ENCODE peak calls at places on chromosomes 11 and 22, in ten cellular contexts. One of them, this sample, is unnamed. For H3K4me1, the result is how much of the 10 kb centered on the place peaks cover.

GRCh38 chr11:92415246-92415645 is 190.6 kb downstream of the FAT3 start:
- DNase-seq in left ventricle myocardium inferior: no peak
- DNase-seq in H1: no peak
- DNase-seq in GM23248: peak
- DNase-seq in stomach: no peak
- DNase-seq in right lobe of liver: no peak
- DNase-seq in cardiac muscle cell: no peak
- DNase-seq in aorta: no peak
- DNase-seq in foreskin keratinocyte: no peak
- DNase-seq in ovary: no peak
- DNase-seq in this sample: no peak

GRCh38 chr22:40618400-40618799 is 18.1 kb downstream of the MRTFA start:
- DNase-seq in ovary: no peak
- DNase-seq in foreskin keratinocyte: no peak
- DNase-seq in cardiac muscle cell: no peak
- DNase-seq in right lobe of liver: no peak
- DNase-seq in GM23248: no peak
- DNase-seq in H1: no peak
- DNase-seq in left ventricle myocardium inferior: no peak
- DNase-seq in aorta: no peak
- DNase-seq in stomach: no peak
- DNase-seq in this sample: no peak

GRCh38 chr11:1218788-1219445 is 3.9 kb upstream of the MUC5B start:
- DNase-seq in foreskin keratinocyte: no peak
- DNase-seq in aorta: peak
- DNase-seq in ovary: peak
- DNase-seq in H1: peak
- DNase-seq in right lobe of liver: peak
- DNase-seq in left ventricle myocardium inferior: no peak
- DNase-seq in stomach: no peak
- DNase-seq in GM23248: no peak
- DNase-seq in cardiac muscle cell: no peak
- DNase-seq in this sample: no peak

GRCh38 chr22:48315415-48316244 is 1512.0 kb downstream of the BRD1 start:
- DNase-seq in H1: no peak
- DNase-seq in aorta: no peak
- DNase-seq in left ventricle myocardium inferior: no peak
- DNase-seq in cardiac muscle cell: no peak
- DNase-seq in right lobe of liver: no peak
- DNase-seq in stomach: peak
- DNase-seq in GM23248: no peak
- DNase-seq in foreskin keratinocyte: no peak
- DNase-seq in ovary: peak
- DNase-seq in this sample: no peak

GRCh38 chr11:42112896-42113295 is 653.4 kb upstream of the LRRC4C start:
- DNase-seq in foreskin keratinocyte: no peak
- DNase-seq in GM23248: no peak
- DNase-seq in aorta: no peak
- DNase-seq in H1: no peak
- DNase-seq in left ventricle myocardium inferior: no peak
- DNase-seq in cardiac muscle cell: no peak
- DNase-seq in ovary: no peak
- DNase-seq in stomach: no peak
- DNase-seq in right lobe of liver: no peak
- DNase-seq in this sample: no peak

GRCh38 chr11:42225664-42226063 is 766.2 kb upstream of the LRRC4C start:
- DNase-seq in right lobe of liver: no peak
- DNase-seq in cardiac muscle cell: no peak
- DNase-seq in aorta: no peak
- DNase-seq in GM23248: no peak
- DNase-seq in stomach: no peak
- DNase-seq in left ventricle myocardium inferior: no peak
- DNase-seq in foreskin keratinocyte: no peak
- DNase-seq in ovary: no peak
- DNase-seq in H1: no peak
- DNase-seq in this sample: no peak

GRCh38 chr22:48071828-48072227 is 1309.4 kb downstream of the TBC1D22A start:
- DNase-seq in foreskin keratinocyte: no peak
- DNase-seq in left ventricle myocardium inferior: no peak
- DNase-seq in right lobe of liver: no peak
- DNase-seq in H1: no peak
- DNase-seq in stomach: no peak
- DNase-seq in GM23248: no peak
- DNase-seq in cardiac muscle cell: no peak
- DNase-seq in ovary: no peak
- DNase-seq in aorta: no peak
- DNase-seq in this sample: no peak

GRCh38 chr11:2235588-2236326 is 34.6 kb downstream of the ASCL2 start:
- DNase-seq in right lobe of liver: no peak
- DNase-seq in cardiac muscle cell: no peak
- DNase-seq in foreskin keratinocyte: no peak
- DNase-seq in left ventricle myocardium inferior: no peak
- DNase-seq in ovary: no peak
- DNase-seq in stomach: no peak
- DNase-seq in aorta: no peak
- DNase-seq in H1: no peak
- DNase-seq in GM23248: no peak
- DNase-seq in this sample: no peak

GRCh38 chr11:1160231-1161101 is 2.7 kb downstream of the MUC5AC start:
- DNase-seq in GM23248: no peak
- DNase-seq in aorta: peak
- DNase-seq in ovary: no peak
- DNase-seq in cardiac muscle cell: no peak
- DNase-seq in stomach: peak
- DNase-seq in H1: no peak
- DNase-seq in left ventricle myocardium inferior: peak
- DNase-seq in right lobe of liver: no peak
- DNase-seq in foreskin keratinocyte: no peak
- DNase-seq in this sample: no peak

GRCh38 chr11:118988280-118988679 is 9.7 kb upstream of the CENATAC start:
- DNase-seq in right lobe of liver: no peak
- DNase-seq in H1: no peak
- DNase-seq in cardiac muscle cell: no peak
- DNase-seq in stomach: no peak
- DNase-seq in foreskin keratinocyte: peak
- DNase-seq in ovary: no peak
- DNase-seq in left ventricle myocardium inferior: no peak
- DNase-seq in aorta: no peak
- DNase-seq in GM23248: no peak
- DNase-seq in this sample: no peak

GRCh38 chr11:116933961-116934360 is 96.5 kb upstream of the APOA1 start:
- DNase-seq in aorta: no peak
- DNase-seq in GM23248: no peak
- DNase-seq in ovary: no peak
- DNase-seq in stomach: no peak
- DNase-seq in right lobe of liver: no peak
- DNase-seq in H1: no peak
- DNase-seq in foreskin keratinocyte: no peak
- DNase-seq in left ventricle myocardium inferior: no peak
- DNase-seq in cardiac muscle cell: no peak
- DNase-seq in this sample: no peak

DNA sequence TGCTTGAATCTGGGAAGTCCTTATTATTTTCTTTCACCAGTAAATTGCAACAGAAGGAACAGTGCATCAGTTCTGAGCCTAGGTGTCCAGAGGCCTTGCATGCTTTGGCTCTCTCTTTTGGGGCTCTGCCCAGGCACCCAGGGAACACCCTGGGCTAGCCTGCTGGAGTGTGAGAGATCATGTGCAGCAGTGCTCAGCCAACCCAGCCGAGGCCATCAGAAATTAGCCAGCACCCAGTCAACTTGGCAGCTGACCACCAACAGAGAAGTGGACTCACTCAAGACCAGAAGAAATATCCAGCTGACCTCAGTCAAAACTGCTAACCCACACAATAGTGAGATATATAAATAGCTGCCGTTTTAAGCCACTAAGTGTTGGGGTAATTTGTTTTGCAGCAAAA is 11.2 kb upstream of the P4HA3 start:
- DNase-seq in GM23248: peak
- DNase-seq in right lobe of liver: no peak
- DNase-seq in ovary: no peak
- DNase-seq in cardiac muscle cell: no peak
- DNase-seq in aorta: peak
- DNase-seq in left ventricle myocardium inferior: peak
- DNase-seq in stomach: no peak
- DNase-seq in H1: no peak
- DNase-seq in foreskin keratinocyte: no peak
- DNase-seq in this sample: peak
- H3K4me1 ChIP-seq in GM23248: half or more
- H3K4me1 ChIP-seq in right lobe of liver: under half
- H3K4me1 ChIP-seq in ovary: under half
- H3K4me1 ChIP-seq in cardiac muscle cell: under half
- H3K4me1 ChIP-seq in aorta: under half
- H3K4me1 ChIP-seq in left ventricle myocardium inferior: under half
- H3K4me1 ChIP-seq in stomach: half or more
- H3K4me1 ChIP-seq in H1: under half
- H3K4me1 ChIP-seq in foreskin keratinocyte: under half
- H3K4me1 ChIP-seq in this sample: under half

GRCh38 chr11:96156379-96156722 is 186.6 kb downstream of the MAML2 start:
- DNase-seq in ovary: no peak
- DNase-seq in right lobe of liver: no peak
- DNase-seq in GM23248: peak
- DNase-seq in left ventricle myocardium inferior: no peak
- DNase-seq in H1: no peak
- DNase-seq in aorta: no peak
- DNase-seq in cardiac muscle cell: no peak
- DNase-seq in stomach: no peak
- DNase-seq in foreskin keratinocyte: no peak
- DNase-seq in this sample: peak

GRCh38 chr11:96158126-96158525 is 184.9 kb downstream of the MAML2 start:
- DNase-seq in aorta: no peak
- DNase-seq in H1: no peak
- DNase-seq in foreskin keratinocyte: no peak
- DNase-seq in stomach: no peak
- DNase-seq in left ventricle myocardium inferior: no peak
- DNase-seq in GM23248: no peak
- DNase-seq in cardiac muscle cell: no peak
- DNase-seq in ovary: no peak
- DNase-seq in right lobe of liver: no peak
- DNase-seq in this sample: no peak

GRCh38 chr11:96159968-96160367 is 183.0 kb downstream of the MAML2 start:
- DNase-seq in ovary: no peak
- DNase-seq in left ventricle myocardium inferior: no peak
- DNase-seq in foreskin keratinocyte: no peak
- DNase-seq in GM23248: no peak
- DNase-seq in aorta: no peak
- DNase-seq in cardiac muscle cell: no peak
- DNase-seq in stomach: no peak
- DNase-seq in right lobe of liver: no peak
- DNase-seq in H1: no peak
- DNase-seq in this sample: no peak

GRCh38 chr11:96155627-96156378 is 187.2 kb downstream of the MAML2 start:
- DNase-seq in right lobe of liver: peak
- DNase-seq in stomach: peak
- DNase-seq in GM23248: peak
- DNase-seq in aorta: peak
- DNase-seq in left ventricle myocardium inferior: peak
- DNase-seq in ovary: peak
- DNase-seq in H1: no peak
- DNase-seq in cardiac muscle cell: no peak
- DNase-seq in foreskin keratinocyte: peak
- DNase-seq in this sample: peak

DNA sequence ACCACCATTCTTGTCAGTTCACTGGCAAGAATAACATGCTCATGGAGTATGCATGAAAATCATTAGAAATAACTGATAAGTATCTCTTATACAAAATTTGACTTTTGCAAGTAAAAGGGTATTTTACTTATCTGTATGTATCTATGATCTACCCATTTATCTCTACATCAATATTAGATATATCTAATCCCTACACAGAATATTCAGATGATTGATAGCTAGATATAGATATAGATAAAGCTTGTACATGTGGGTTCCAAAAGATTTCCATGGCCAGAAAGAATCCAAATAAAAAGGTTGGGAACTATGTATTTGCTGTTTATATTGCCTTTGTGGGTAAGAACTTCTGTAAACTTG is 185.5 kb downstream of the MAML2 start:
- DNase-seq in stomach: no peak
- DNase-seq in cardiac muscle cell: no peak
- DNase-seq in H1: no peak
- DNase-seq in ovary: no peak
- DNase-seq in aorta: no peak
- DNase-seq in GM23248: no peak
- DNase-seq in left ventricle myocardium inferior: no peak
- DNase-seq in foreskin keratinocyte: no peak
- DNase-seq in right lobe of liver: no peak
- DNase-seq in this sample: no peak
- H3K4me1 ChIP-seq in stomach: under half
- H3K4me1 ChIP-seq in cardiac muscle cell: under half
- H3K4me1 ChIP-seq in H1: under half
- H3K4me1 ChIP-seq in ovary: under half
- H3K4me1 ChIP-seq in aorta: under half
- H3K4me1 ChIP-seq in GM23248: half or more
- H3K4me1 ChIP-seq in left ventricle myocardium inferior: half or more
- H3K4me1 ChIP-seq in foreskin keratinocyte: under half
- H3K4me1 ChIP-seq in right lobe of liver: under half
- H3K4me1 ChIP-seq in this sample: under half

GRCh38 chr11:90531001-90531400 is 308.2 kb upstream of the CHORDC1 start:
- DNase-seq in aorta: no peak
- DNase-seq in ovary: no peak
- DNase-seq in right lobe of liver: no peak
- DNase-seq in cardiac muscle cell: no peak
- DNase-seq in stomach: no peak
- DNase-seq in GM23248: no peak
- DNase-seq in foreskin keratinocyte: no peak
- DNase-seq in H1: no peak
- DNase-seq in left ventricle myocardium inferior: no peak
- DNase-seq in this sample: no peak
- H3K4me1 ChIP-seq in aorta: under half
- H3K4me1 ChIP-seq in ovary: under half
- H3K4me1 ChIP-seq in right lobe of liver: under half
- H3K4me1 ChIP-seq in cardiac muscle cell: under half
- H3K4me1 ChIP-seq in stomach: under half
- H3K4me1 ChIP-seq in GM23248: under half
- H3K4me1 ChIP-seq in foreskin keratinocyte: under half
- H3K4me1 ChIP-seq in H1: under half
- H3K4me1 ChIP-seq in left ventricle myocardium inferior: under half
- H3K4me1 ChIP-seq in this sample: under half

DNA sequence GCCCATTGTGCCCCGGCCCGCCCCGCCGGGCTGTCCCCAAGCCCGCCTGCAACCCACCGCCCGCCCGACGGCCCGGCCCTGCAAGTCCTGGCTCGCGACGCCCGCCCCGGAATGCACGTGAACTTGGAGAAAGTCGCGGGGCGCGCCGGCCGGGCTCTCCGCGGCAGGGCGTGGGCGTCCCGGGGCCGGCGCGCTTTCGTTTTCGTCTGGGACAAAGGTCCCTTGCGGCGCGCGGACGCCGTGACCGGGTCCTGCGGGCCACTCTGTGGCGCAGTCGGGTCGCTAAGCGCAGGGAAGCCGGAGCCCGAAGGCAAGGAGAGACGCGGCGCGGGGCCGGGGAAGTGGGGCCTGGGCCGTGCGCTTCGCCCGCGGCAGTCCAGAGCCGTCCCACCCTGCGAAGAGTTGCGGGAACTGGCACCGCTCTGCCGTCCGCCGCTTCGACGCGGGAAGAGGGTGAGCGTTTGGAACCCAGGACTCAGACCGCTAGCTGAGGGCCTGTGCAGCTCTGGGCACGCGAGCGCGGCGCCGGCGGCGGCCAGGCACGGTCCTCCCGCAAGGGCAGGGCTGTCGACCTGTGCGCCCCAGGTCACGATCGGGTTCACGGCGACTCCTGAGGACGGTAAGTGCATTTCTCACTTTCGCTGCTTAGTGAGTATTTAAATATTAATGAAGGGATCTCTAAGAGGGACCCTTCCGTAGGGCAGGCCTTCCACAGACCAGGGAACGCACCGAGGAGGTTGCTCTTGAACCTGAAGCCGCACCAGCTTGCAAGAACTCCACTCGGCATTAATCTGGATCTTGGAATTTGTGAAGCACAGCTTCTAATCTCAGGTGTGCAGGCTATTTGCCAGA is 78.1 kb upstream of the PPARA start:
- DNase-seq in foreskin keratinocyte: peak
- DNase-seq in cardiac muscle cell: no peak
- DNase-seq in left ventricle myocardium inferior: peak
- DNase-seq in GM23248: peak
- DNase-seq in H1: peak
- DNase-seq in right lobe of liver: peak
- DNase-seq in stomach: peak
- DNase-seq in ovary: peak
- DNase-seq in aorta: peak
- DNase-seq in this sample: peak
- H3K4me1 ChIP-seq in foreskin keratinocyte: under half
- H3K4me1 ChIP-seq in cardiac muscle cell: under half
- H3K4me1 ChIP-seq in left ventricle myocardium inferior: half or more
- H3K4me1 ChIP-seq in GM23248: under half
- H3K4me1 ChIP-seq in H1: under half
- H3K4me1 ChIP-seq in right lobe of liver: under half
- H3K4me1 ChIP-seq in stomach: half or more
- H3K4me1 ChIP-seq in ovary: under half
- H3K4me1 ChIP-seq in aorta: under half
- H3K4me1 ChIP-seq in this sample: half or more

This sample was measured in gastrocnemius medialis.